ENCODE peak calls at places on chromosomes 2 and 18, in nine cellular contexts. Q, T, D, L, X, F, P, B and Y are unnamed samples.

GRCh38 chr18:74310411-74310810 is 5.2 kb upstream of the C18orf63 start:
- DNase-seq in Q (no peak), T (no peak), B (no peak), F (peak), X (no peak), P (peak), D (peak), L (no peak), Y (no peak)

GRCh38 chr2:86226780-86227520 is 27.7 kb downstream of the MRPL35 start:
- DNase-seq in B (no peak), Q (no peak), T (no peak), F (no peak), L (no peak), X (no peak), P (no peak), D (no peak), Y (no peak)

GRCh38 chr18:31241900-31242409 is 76.0 kb upstream of the DSG1 start:
- DNase-seq in F (peak), B (peak), D (no peak), P (peak), Q (peak), T (peak), X (no peak), L (no peak), Y (no peak)

GRCh38 chr2:217934321-217935131 is 68.3 kb downstream of the TNS1 start:
- DNase-seq in Q (peak), P (peak), D (peak), T (peak), L (no peak), B (no peak), X (peak), F (peak), Y (no peak)

GRCh38 chr2:8249191-8249590 is 432.7 kb upstream of the ID2 start:
- DNase-seq in P (no peak), F (no peak), D (no peak), X (no peak), B (no peak), T (no peak), L (no peak), Q (no peak), Y (no peak)

GRCh38 chr18:24043403-24043802 is 28.8 kb downstream of the TTC39C start:
- DNase-seq in Q (no peak), F (no peak), T (no peak), X (no peak), D (no peak), B (no peak), L (no peak), P (no peak), Y (no peak)

GRCh38 chr18:51647346-51647745 is 449.9 kb upstream of the MEX3C start:
- DNase-seq in F (no peak), X (no peak), P (no peak), T (no peak), D (no peak), B (no peak), L (no peak), Q (no peak), Y (no peak)

GRCh38 chr2:65129276-65129612 is 662 bp downstream of the RAB1A start:
- DNase-seq in X (no peak), L (no peak), T (no peak), P (no peak), D (peak), F (no peak), B (no peak), Q (peak), Y (peak)

GRCh38 chr2:170943041-170943440 is 14.0 kb downstream of the GORASP2 start:
- DNase-seq in Q (no peak), F (no peak), B (no peak), X (no peak), D (no peak), P (no peak), T (no peak), L (no peak), Y (no peak)

GRCh38 chr18:47901624-47902362 is 28.7 kb downstream of the SMAD2 start:
- DNase-seq in P (no peak), T (no peak), Q (no peak), D (no peak), F (no peak), B (no peak), X (no peak), L (no peak), Y (peak)

GRCh38 chr2:12769492-12770105 is 52.9 kb downstream of the TRIB2 start:
- DNase-seq in F (peak), Q (no peak), L (no peak), X (no peak), P (no peak), T (no peak), B (no peak), D (peak), Y (no peak)

GRCh38 chr2:3712841-3713503 is 9.6 kb downstream of the DCDC2C start:
- DNase-seq in L (no peak), F (peak), B (no peak), X (no peak), Q (no peak), D (no peak), T (no peak), P (no peak), Y (no peak)

GRCh38 chr18:79789901-79790885 is 7.5 kb upstream of the KCNG2 start:
- DNase-seq in B (no peak), P (no peak), L (no peak), D (peak), X (no peak), T (no peak), Q (no peak), F (no peak), Y (no peak)